ENCODE peak calls at places on chromosomes 7 and 10, in six cellular contexts. One of them, this sample, is unnamed.
A peak's percentile ranks its signal among the peaks of the same experiment; 100 is the strongest.

GRCh38 chr10:43845121-43845520 is 196.4 kb upstream of the ZNF32 start:
- DNase-seq in fibroblast of lung: no peak
- DNase-seq in mesothelial cell of epicardium: no peak
- DNase-seq in adipocyte: no peak
- DNase-seq in EL: peak; percentile 24
- DNase-seq in HuH-7.5: no peak
- DNase-seq in this sample: no peak

GRCh38 chr7:129719980-129720732 is 108.6 kb downstream of the NRF1 start:
- DNase-seq in HuH-7.5: peak; percentile 21
- DNase-seq in mesothelial cell of epicardium: no peak
- DNase-seq in EL: no peak
- DNase-seq in adipocyte: peak; percentile 37
- DNase-seq in fibroblast of lung: no peak
- DNase-seq in this sample: no peak

GRCh38 chr7:107207459-107207858 is 38.7 kb downstream of the HBP1 start:
- DNase-seq in adipocyte: peak; percentile 39
- DNase-seq in EL: no peak
- DNase-seq in fibroblast of lung: no peak
- DNase-seq in HuH-7.5: no peak
- DNase-seq in mesothelial cell of epicardium: no peak
- DNase-seq in this sample: no peak

GRCh38 chr10:45008524-45009161 is 7.9 kb downstream of the ZNF22 start:
- DNase-seq in HuH-7.5: no peak
- DNase-seq in fibroblast of lung: peak; percentile 84
- DNase-seq in mesothelial cell of epicardium: no peak
- DNase-seq in EL: peak; percentile 85
- DNase-seq in adipocyte: peak; percentile 95
- DNase-seq in this sample: peak; percentile 83

GRCh38 chr7:84188811-84189405 is 5.7 kb downstream of the SEMA3A start:
- DNase-seq in fibroblast of lung: no peak
- DNase-seq in HuH-7.5: no peak
- DNase-seq in adipocyte: peak; percentile 49
- DNase-seq in EL: peak; percentile 33
- DNase-seq in mesothelial cell of epicardium: no peak
- DNase-seq in this sample: no peak

GRCh38 chr10:6297951-6298381 is 95.2 kb downstream of the PFKFB3 start:
- DNase-seq in fibroblast of lung: peak; percentile 45
- DNase-seq in EL: no peak
- DNase-seq in adipocyte: peak; percentile 21
- DNase-seq in HuH-7.5: no peak
- DNase-seq in mesothelial cell of epicardium: no peak
- DNase-seq in this sample: no peak

GRCh38 chr7:73976761-73977625 is 51.0 kb upstream of the ELN start:
- DNase-seq in adipocyte: no peak
- DNase-seq in EL: no peak
- DNase-seq in mesothelial cell of epicardium: no peak
- DNase-seq in fibroblast of lung: no peak
- DNase-seq in HuH-7.5: no peak
- DNase-seq in this sample: no peak

GRCh38 chr10:69344591-69345244 is 66.4 kb downstream of the HK1 start:
- DNase-seq in mesothelial cell of epicardium: no peak
- DNase-seq in HuH-7.5: no peak
- DNase-seq in fibroblast of lung: no peak
- DNase-seq in adipocyte: no peak
- DNase-seq in EL: no peak
- DNase-seq in this sample: no peak

This sample was measured in KG1.